ENCODE peak calls at places on chromosomes 2 and 18, in five cellular contexts. F, U, I, Q and Z are unnamed samples.
A peak's percentile ranks its signal among the peaks of the same experiment; 100 is the strongest.

GRCh38 chr2:65487404-65487803 is 55.0 kb upstream of the SPRED2 start:
- DNase-seq in F (no peak), U (no peak), I (no peak), Q (no peak), Z (no peak)

GRCh38 chr2:64145119-64145518 is 899 bp upstream of the PELI1 start:
- DNase-seq in F (no peak), U (no peak), I (no peak), Q (no peak), Z (no peak)

GRCh38 chr2:125471963-125472362 is 1184.0 kb upstream of the GYPC start:
- DNase-seq in F (no peak), U (peak; percentile 2), I (no peak), Q (no peak), Z (no peak)

GRCh38 chr2:102273619-102274211 is 37.6 kb upstream of the IL1RL1 start:
- DNase-seq in F (no peak), U (peak; percentile 68), I (no peak), Q (no peak), Z (no peak)

GRCh38 chr2:109065335-109065734 is 63.7 kb upstream of the SH3RF3 start:
- DNase-seq in F (no peak), U (no peak), I (peak; percentile 45), Q (peak; percentile 76), Z (no peak)

GRCh38 chr18:11096411-11096810 is 53.0 kb downstream of the PIEZO2 start:
- DNase-seq in F (no peak), U (no peak), I (no peak), Q (no peak), Z (no peak)

GRCh38 chr2:24181849-24182248 is 7.0 kb downstream of the FAM228A start:
- DNase-seq in F (no peak), U (no peak), I (no peak), Q (no peak), Z (no peak)

GRCh38 chr2:137096693-137097092 is 331.3 kb downstream of the THSD7B start:
- DNase-seq in F (no peak), U (no peak), I (no peak), Q (no peak), Z (no peak)

GRCh38 chr2:96495983-96496382 is 9.2 kb downstream of the NEURL3 start:
- DNase-seq in F (no peak), U (no peak), I (no peak), Q (no peak), Z (no peak)

GRCh38 chr2:152466041-152466440 is 131.1 kb downstream of the FMNL2 start:
- DNase-seq in F (no peak), U (no peak), I (peak; percentile 80), Q (no peak), Z (no peak)

GRCh38 chr2:223532161-223532560 is 70.0 kb downstream of the SCG2 start:
- DNase-seq in F (no peak), U (no peak), I (no peak), Q (no peak), Z (no peak)

GRCh38 chr2:179049546-179050311 is at the start of gene CCDC141:
- DNase-seq in F (peak; percentile 87), U (peak; percentile 7), I (peak; percentile 26), Q (peak; percentile 61), Z (no peak)

GRCh38 chr2:75656563-75656962 is 10.0 kb downstream of the MRPL19 start:
- DNase-seq in F (no peak), U (no peak), I (no peak), Q (no peak), Z (no peak)

GRCh38 chr2:216731465-216731864 is 36.1 kb upstream of the IGFBP5 start:
- DNase-seq in F (no peak), U (no peak), I (no peak), Q (no peak), Z (no peak)

GRCh38 chr2:2273421-2273820 is 57.7 kb downstream of the MYT1L start:
- DNase-seq in F (no peak), U (no peak), I (no peak), Q (no peak), Z (no peak)

GRCh38 chr2:127652786-127653357 is 6.9 kb downstream of the GPR17 start:
- DNase-seq in F (no peak), U (no peak), I (no peak), Q (peak; percentile 26), Z (no peak)

GRCh38 chr2:117875786-117876185 is 61.3 kb downstream of the DDX18 start:
- DNase-seq in F (no peak), U (no peak), I (no peak), Q (no peak), Z (no peak)

GRCh38 chr18:41938445-41938844 is 16.6 kb upstream of the PIK3C3 start:
- DNase-seq in F (peak; percentile 15), U (peak; percentile 94), I (no peak), Q (no peak), Z (no peak)

GRCh38 chr2:241568738-241569137 is 10.2 kb downstream of the BOK start:
- DNase-seq in F (no peak), U (no peak), I (no peak), Q (no peak), Z (no peak)

GRCh38 chr2:113679457-113679856 is 52.4 kb downstream of the RABL2A start:
- DNase-seq in F (no peak), U (no peak), I (no peak), Q (no peak), Z (no peak)

GRCh38 chr2:164189851-164190250 is 431.4 kb downstream of the GRB14 start:
- DNase-seq in F (no peak), U (no peak), I (no peak), Q (no peak), Z (no peak)

GRCh38 chr2:144456680-144457079 is 63.2 kb downstream of the ZEB2 start:
- DNase-seq in F (peak; percentile 58), U (peak; percentile 91), I (peak; percentile 51), Q (no peak), Z (no peak)

GRCh38 chr2:75822336-75822735 is 111.6 kb upstream of the GCFC2 start:
- DNase-seq in F (no peak), U (no peak), I (no peak), Q (no peak), Z (no peak)

GRCh38 chr2:105496271-105496670 is 97.4 kb upstream of the FHL2 start:
- DNase-seq in F (no peak), U (no peak), I (no peak), Q (peak; percentile 74), Z (no peak)

GRCh38 chr2:74392449-74392743 is 12.3 kb upstream of the DCTN1 start:
- DNase-seq in F (no peak), U (no peak), I (no peak), Q (no peak), Z (no peak)

GRCh38 chr2:208015475-208015874 is 9.9 kb downstream of the PLEKHM3 start:
- DNase-seq in F (no peak), U (no peak), I (no peak), Q (no peak), Z (no peak)

GRCh38 chr2:153557211-153557610 is 78.6 kb upstream of the RPRM start:
- DNase-seq in F (no peak), U (no peak), I (no peak), Q (no peak), Z (no peak)